ENCODE peak calls at places on chromosomes 1 and 21, in six cellular contexts. H is CMK; D is T1000; A is stimulated activated CD8-positive, alpha-beta memory T cell treated with anti-CD3 and anti-CD28 coated beads, Interleukin-15, amount 100 ng/mL, for 24 hours; E is COR-L47; V is non-pigmented ciliary epithelial cell. F is an unnamed sample.
A peak's percentile ranks its signal among the peaks of the same experiment; 100 is the strongest.

GRCh38 chr1:12618661-12619395 is 818 bp upstream of the DHRS3 start:
- DNase-seq in H (no peak), D (peak; percentile 62), A (no peak), E (no peak), V (peak; percentile 71), F (no peak)

GRCh38 chr1:233867028-233867427 is 37.4 kb upstream of the SLC35F3 start:
- DNase-seq in H (no peak), D (no peak), A (no peak), E (no peak), V (no peak), F (no peak)

GRCh38 chr1:48492392-48492791 is 20.4 kb upstream of the SPATA6 start:
- DNase-seq in H (no peak), D (no peak), A (no peak), E (no peak), V (no peak), F (no peak)

GRCh38 chr1:206895837-206896242 is 1.4 kb upstream of the IL24 start:
- DNase-seq in H (no peak), D (no peak), A (no peak), E (peak; percentile 31), V (no peak), F (no peak)

GRCh38 chr1:66370462-66370907 is 163.5 kb upstream of the SGIP1 start:
- DNase-seq in H (no peak), D (no peak), A (no peak), E (no peak), V (no peak), F (no peak)

GRCh38 chr1:112935474-112936289 is 20.3 kb downstream of the SLC16A1 start:
- DNase-seq in H (no peak), D (no peak), A (no peak), E (no peak), V (peak; percentile 37), F (no peak)

GRCh38 chr1:39255212-39255611 is 50.7 kb downstream of the MACF1 start:
- DNase-seq in H (no peak), D (no peak), A (no peak), E (no peak), V (no peak), F (no peak)

GRCh38 chr1:205042911-205043806 is at the start of gene CNTN2:
- DNase-seq in H (no peak), D (no peak), A (no peak), E (peak; percentile 70), V (no peak), F (no peak)

GRCh38 chr1:20719261-20719660 is 1.5 kb upstream of the KIF17 start:
- DNase-seq in H (no peak), D (no peak), A (no peak), E (no peak), V (no peak), F (no peak)

GRCh38 chr1:11740258-11741192 is 4.6 kb downstream of the AGTRAP start:
- DNase-seq in H (peak; percentile 97), D (no peak), A (no peak), E (no peak), V (no peak), F (no peak)

GRCh38 chr1:150981805-150982712 is at the start of gene ANXA9:
- DNase-seq in H (no peak), D (no peak), A (no peak), E (no peak), V (no peak), F (no peak)

GRCh38 chr1:154791292-154792278 is 78.5 kb downstream of the KCNN3 start:
- DNase-seq in H (no peak), D (no peak), A (peak; percentile 21), E (peak; percentile 10), V (no peak), F (no peak)

GRCh38 chr1:93681549-93682412 is at the start of gene BCAR3:
- DNase-seq in H (no peak), D (peak; percentile 62), A (no peak), E (peak; percentile 37), V (no peak), F (peak; percentile 48)

GRCh38 chr1:199550384-199551067 is 477.0 kb upstream of the NR5A2 start:
- DNase-seq in H (no peak), D (no peak), A (no peak), E (peak; percentile 5), V (no peak), F (no peak)

GRCh38 chr21:41659791-41660560 is 106.9 kb downstream of the RIPK4 start:
- DNase-seq in H (no peak), D (no peak), A (no peak), E (no peak), V (no peak), F (no peak)

GRCh38 chr1:5410652-5411051 is 581.6 kb downstream of the NPHP4 start:
- DNase-seq in H (no peak), D (no peak), A (no peak), E (no peak), V (no peak), F (no peak)

GRCh38 chr21:25670726-25671125 is 31.7 kb downstream of the JAM2 start:
- DNase-seq in H (no peak), D (no peak), A (no peak), E (no peak), V (no peak), F (no peak)

GRCh38 chr1:226575436-226576390 is 27.1 kb downstream of the STUM start:
- DNase-seq in H (peak; percentile 74), D (no peak), A (no peak), E (peak; percentile 54), V (no peak), F (no peak)

GRCh38 chr1:99137546-99138206 is 126.6 kb upstream of the PLPPR4 start:
- DNase-seq in H (no peak), D (no peak), A (no peak), E (no peak), V (no peak), F (no peak)

GRCh38 chr21:46594276-46594675 is 10.6 kb downstream of the S100B start:
- DNase-seq in H (no peak), D (no peak), A (no peak), E (no peak), V (no peak), F (no peak)

GRCh38 chr1:151988405-151988851 is 5.2 kb downstream of the S100A10 start:
- DNase-seq in H (no peak), D (no peak), A (no peak), E (no peak), V (peak; percentile 71), F (no peak)

GRCh38 chr1:164794310-164794709 is 235.3 kb downstream of the PBX1 start:
- DNase-seq in H (no peak), D (peak; percentile 8), A (no peak), E (no peak), V (peak; percentile 90), F (no peak)

GRCh38 chr1:3672971-3673361 is 20.6 kb downstream of the TP73 start:
- DNase-seq in H (no peak), D (no peak), A (no peak), E (no peak), V (no peak), F (no peak)

GRCh38 chr1:201361652-201362504 is 15.6 kb downstream of the TNNT2 start:
- DNase-seq in H (no peak), D (no peak), A (no peak), E (peak; percentile 56), V (no peak), F (no peak)

GRCh38 chr1:202692959-202693555 is 17.2 kb downstream of the SYT2 start:
- DNase-seq in H (peak; percentile 54), D (peak; percentile 51), A (peak; percentile 38), E (peak; percentile 14), V (peak; percentile 20), F (peak; percentile 83)

GRCh38 chr1:3460653-3461237 is 6.3 kb downstream of the ARHGEF16 start:
- DNase-seq in H (no peak), D (no peak), A (no peak), E (no peak), V (no peak), F (no peak)

F was measured in iPS DF 6.9.